ENCODE peak calls at places on chromosomes 11 and 22, in ten cellular contexts. G is prostate gland; V is transverse colon; K is iPS DF 6.9; C is hepatocyte; U is IMR-90; P is GM23248; F is psoas muscle; T is ascending aorta; O is naive thymus-derived CD4-positive, alpha-beta T cell. E is an unnamed sample.

GRCh38 chr11:10348650-10349280 is 43.9 kb downstream of the ADM start:
- DNase-seq in F (no peak), G (peak; percentile 56), P (peak; percentile 89), O (no peak), K (no peak), V (no peak), C (no peak), U (peak; percentile 84), T (no peak), E (no peak)

GRCh38 chr11:95330332-95330731 is 99.3 kb upstream of the SESN3 start:
- DNase-seq in G (no peak), F (no peak), P (peak; percentile 10), C (no peak), K (no peak), T (no peak), U (no peak), O (no peak), V (no peak), E (no peak)

GRCh38 chr22:48738204-48738980 is 1089.3 kb downstream of the BRD1 start:
- DNase-seq in U (no peak), K (no peak), G (no peak), P (no peak), C (no peak), O (peak; percentile 5), F (no peak), T (peak; percentile 56), V (no peak), E (no peak)

GRCh38 chr11:115215694-115216615 is 288.3 kb downstream of the CADM1 start:
- DNase-seq in G (no peak), C (peak; percentile 11), T (no peak), F (no peak), U (no peak), V (no peak), P (peak; percentile 19), K (no peak), O (no peak), E (no peak)

GRCh38 chr11:124837491-124837856 is 27.8 kb upstream of the ROBO3 start:
- DNase-seq in G (no peak), T (no peak), U (peak; percentile 90), O (peak; percentile 13), V (no peak), F (no peak), K (no peak), C (peak; percentile 77), P (peak; percentile 91), E (no peak)

GRCh38 chr11:36055356-36055755 is 111.5 kb downstream of the LDLRAD3 start:
- DNase-seq in C (no peak), U (no peak), G (no peak), V (no peak), O (no peak), T (no peak), F (no peak), P (no peak), K (no peak), E (no peak)

GRCh38 chr11:7484645-7485044 is 661 bp upstream of the OLFML1 start:
- DNase-seq in O (no peak), G (no peak), V (no peak), U (no peak), C (no peak), F (no peak), P (no peak), T (no peak), K (no peak), E (no peak)

GRCh38 chr11:68956547-68957254 is 24.1 kb downstream of the MRGPRD start:
- DNase-seq in G (no peak), O (no peak), U (no peak), P (no peak), F (no peak), K (no peak), C (no peak), V (no peak), T (no peak), E (no peak)

GRCh38 chr11:12388171-12388570 is 10.8 kb downstream of the PARVA start:
- DNase-seq in F (no peak), V (no peak), P (no peak), G (peak; percentile 43), O (no peak), U (no peak), K (no peak), C (no peak), T (no peak), E (no peak)

GRCh38 chr11:9678576-9678975 is 14.7 kb downstream of the SWAP70 start:
- DNase-seq in O (no peak), V (no peak), P (no peak), C (no peak), F (no peak), T (no peak), U (no peak), G (no peak), K (no peak), E (no peak)

GRCh38 chr11:28346721-28347120 is 238.5 kb downstream of the METTL15 start:
- DNase-seq in G (no peak), F (no peak), O (no peak), V (no peak), K (no peak), U (no peak), T (no peak), P (no peak), C (no peak), E (no peak)

GRCh38 chr11:76610371-76610770 is 60.2 kb downstream of the LRRC32 start:
- DNase-seq in V (no peak), G (no peak), U (no peak), T (no peak), C (no peak), O (no peak), K (no peak), P (no peak), F (no peak), E (no peak)

GRCh38 chr11:79258606-79259005 is 182.2 kb downstream of the TENM4 start:
- DNase-seq in V (no peak), U (peak; percentile 62), O (no peak), K (no peak), C (no peak), G (no peak), F (no peak), T (no peak), P (peak; percentile 26), E (no peak)

GRCh38 chr11:122040476-122040875 is 75.5 kb downstream of the BLID start:
- DNase-seq in O (no peak), F (no peak), U (no peak), V (no peak), K (no peak), P (no peak), T (no peak), G (no peak), C (no peak), E (no peak)

GRCh38 chr11:68302256-68303054 is 9.9 kb upstream of the LRP5 start:
- DNase-seq in K (no peak), F (no peak), G (no peak), P (peak; percentile 59), O (no peak), C (peak; percentile 74), U (peak; percentile 50), T (no peak), V (peak; percentile 84), E (no peak)

GRCh38 chr22:46287873-46288751 is 8.6 kb upstream of the GTSE1 start:
- DNase-seq in O (no peak), T (peak; percentile 75), U (no peak), F (peak; percentile 49), G (no peak), K (no peak), V (peak; percentile 66), C (no peak), P (no peak), E (peak; percentile 54)
- H3K4me3 ChIP-seq in O (no peak overlapping the region), T (no peak overlapping the region), U (no peak overlapping the region), F (peak overlapping the region; percentile 38), G (no peak overlapping the region), K (no peak overlapping the region), V (peak overlapping the region; percentile 15), C (no peak overlapping the region), P (no peak overlapping the region), E (peak overlapping the region; percentile 5)

GRCh38 chr11:66339163-66339675 is 3.0 kb upstream of the RIN1 start:
- DNase-seq in C (no peak), P (peak; percentile 52), K (no peak), T (no peak), U (no peak), F (no peak), O (no peak), V (no peak), G (no peak), E (no peak)
- H3K27ac ChIP-seq in C (no peak overlapping the region), P (no peak overlapping the region), K (no peak overlapping the region), T (no peak overlapping the region), U (no peak overlapping the region), F (no peak overlapping the region), O (no peak overlapping the region), V (no peak overlapping the region), G (no peak overlapping the region), E (no peak overlapping the region)

DNA sequence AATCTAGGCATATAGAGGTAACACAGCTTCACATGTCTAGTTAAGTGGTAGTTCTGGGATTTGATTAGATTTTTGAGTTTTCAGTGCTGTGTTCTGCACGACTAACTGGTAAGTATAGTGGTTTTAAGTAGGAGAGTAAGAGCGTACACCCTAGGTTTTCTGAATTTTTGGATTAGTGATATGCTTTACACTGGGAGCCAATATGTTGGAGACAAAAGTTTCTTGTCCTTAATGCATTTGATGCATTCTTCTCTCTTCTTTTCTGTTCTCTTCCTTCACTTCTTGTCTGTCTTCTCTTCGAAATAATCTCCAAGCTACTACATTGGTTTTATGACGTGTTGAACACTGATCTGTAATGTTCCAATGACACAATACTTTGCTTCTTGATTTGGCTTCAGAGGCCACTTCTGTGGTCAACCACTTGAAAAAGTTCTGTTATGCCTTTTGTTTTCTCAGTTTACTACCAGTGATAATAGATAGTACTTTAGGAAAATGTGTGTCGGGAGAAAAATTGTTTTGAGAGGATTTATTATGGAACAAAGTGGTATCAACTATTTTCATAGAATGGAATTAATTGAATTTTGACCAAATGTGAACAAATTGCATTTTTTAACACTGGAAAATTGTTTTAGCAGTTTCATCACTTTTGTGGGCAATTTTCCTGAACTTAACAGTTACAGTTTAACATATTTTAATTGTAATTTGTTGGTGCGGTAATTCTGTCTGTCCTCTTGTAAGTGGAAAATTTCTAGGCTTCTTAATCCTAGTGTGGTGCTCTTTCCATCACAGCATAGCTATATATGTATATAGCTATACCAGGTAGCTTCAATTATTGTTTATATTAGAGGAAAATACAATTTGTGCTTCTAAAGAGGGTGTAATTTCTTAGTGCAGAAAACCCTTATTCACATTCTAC is 2.6 kb downstream of the PDE3B start:
- DNase-seq in G (no peak), O (peak; percentile 40), C (no peak), V (no peak), T (no peak), U (no peak), F (no peak), K (no peak), P (no peak), E (no peak)
- H3K4me3 ChIP-seq in G (peak overlapping the region; percentile 87), O (peak overlapping the region; percentile 68), C (peak overlapping the region; percentile 88), V (peak overlapping the region; percentile 88), T (no peak overlapping the region), U (no peak overlapping the region), F (peak overlapping the region; percentile 87), K (no peak overlapping the region), P (no peak overlapping the region), E (no peak overlapping the region)

GRCh38 chr11:29395555-29396072 is 621.2 kb downstream of the KCNA4 start:
- DNase-seq in G (no peak), O (no peak), K (no peak), F (no peak), P (no peak), T (no peak), U (no peak), C (no peak), V (no peak), E (no peak)

DNA sequence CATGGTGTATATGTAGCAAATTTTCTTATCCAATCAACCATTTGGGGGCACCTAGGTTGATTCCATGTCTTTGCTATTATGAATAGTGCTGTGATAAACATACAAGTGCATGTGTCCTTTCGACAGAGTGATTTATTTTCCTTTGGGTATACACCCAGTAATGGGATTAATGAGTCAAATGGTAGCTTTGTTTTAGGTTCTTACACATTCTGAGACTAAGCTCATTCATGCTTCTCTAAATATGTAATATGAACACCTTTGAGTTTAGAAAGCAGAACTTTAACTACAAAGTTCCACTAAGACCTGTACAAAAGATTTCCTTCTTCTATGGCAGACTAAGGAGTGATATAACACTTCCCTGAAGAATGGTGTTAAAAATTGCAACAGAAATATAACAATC is 627.0 kb downstream of the KCNA4 start:
- DNase-seq in T (no peak), C (no peak), U (no peak), V (no peak), G (no peak), K (no peak), F (no peak), P (no peak), O (no peak), E (no peak)
- H3K27ac ChIP-seq in T (no peak overlapping the region), C (no peak overlapping the region), U (no peak overlapping the region), V (no peak overlapping the region), G (no peak overlapping the region), K (no peak overlapping the region), F (no peak overlapping the region), P (no peak overlapping the region), O (no peak overlapping the region), E (no peak overlapping the region)